ENCODE peak calls at places on chromosomes 11 and 22, in five cellular contexts. One of them, this sample, is unnamed.

GRCh38 chr11:34425863-34426262 is 12.9 kb upstream of the CAT start:
- DNase-seq in foreskin fibroblast: peak
- DNase-seq in activated CD8-positive, alpha-beta memory T cell treated with anti-CD3 and anti-CD28 coated beads for 1 hour: no peak
- DNase-seq in effector CD4-positive, alpha-beta T cell: no peak
- DNase-seq in ovary: no peak
- DNase-seq in this sample: peak

GRCh38 chr11:113087716-113088115 is 126.5 kb downstream of the NCAM1 start:
- DNase-seq in foreskin fibroblast: no peak
- DNase-seq in effector CD4-positive, alpha-beta T cell: no peak
- DNase-seq in ovary: no peak
- DNase-seq in activated CD8-positive, alpha-beta memory T cell treated with anti-CD3 and anti-CD28 coated beads for 1 hour: no peak
- DNase-seq in this sample: no peak

GRCh38 chr11:83827940-83828554 is 541.9 kb upstream of the CCDC90B start:
- DNase-seq in activated CD8-positive, alpha-beta memory T cell treated with anti-CD3 and anti-CD28 coated beads for 1 hour: no peak
- DNase-seq in ovary: no peak
- DNase-seq in foreskin fibroblast: peak
- DNase-seq in effector CD4-positive, alpha-beta T cell: no peak
- DNase-seq in this sample: peak

GRCh38 chr11:125414121-125414520 is 81.9 kb downstream of the FEZ1 start:
- DNase-seq in foreskin fibroblast: no peak
- DNase-seq in effector CD4-positive, alpha-beta T cell: no peak
- DNase-seq in activated CD8-positive, alpha-beta memory T cell treated with anti-CD3 and anti-CD28 coated beads for 1 hour: no peak
- DNase-seq in ovary: no peak
- DNase-seq in this sample: no peak

GRCh38 chr11:111540114-111540920 is at the start of gene LAYN:
- DNase-seq in effector CD4-positive, alpha-beta T cell: peak
- DNase-seq in activated CD8-positive, alpha-beta memory T cell treated with anti-CD3 and anti-CD28 coated beads for 1 hour: peak
- DNase-seq in ovary: peak
- DNase-seq in foreskin fibroblast: peak
- DNase-seq in this sample: peak

GRCh38 chr11:113090716-113091577 is 129.7 kb downstream of the NCAM1 start:
- DNase-seq in effector CD4-positive, alpha-beta T cell: no peak
- DNase-seq in foreskin fibroblast: no peak
- DNase-seq in ovary: no peak
- DNase-seq in activated CD8-positive, alpha-beta memory T cell treated with anti-CD3 and anti-CD28 coated beads for 1 hour: no peak
- DNase-seq in this sample: no peak

GRCh38 chr22:32237905-32238304 is 17.2 kb downstream of the SLC5A4 start:
- DNase-seq in foreskin fibroblast: no peak
- DNase-seq in effector CD4-positive, alpha-beta T cell: no peak
- DNase-seq in activated CD8-positive, alpha-beta memory T cell treated with anti-CD3 and anti-CD28 coated beads for 1 hour: no peak
- DNase-seq in ovary: no peak
- DNase-seq in this sample: no peak

GRCh38 chr22:44523981-44524759 is 26.1 kb upstream of the RTL6 start:
- DNase-seq in ovary: peak
- DNase-seq in foreskin fibroblast: peak
- DNase-seq in activated CD8-positive, alpha-beta memory T cell treated with anti-CD3 and anti-CD28 coated beads for 1 hour: no peak
- DNase-seq in effector CD4-positive, alpha-beta T cell: no peak
- DNase-seq in this sample: peak

GRCh38 chr11:62025429-62026105 is 58.1 kb upstream of the FTH1 start:
- DNase-seq in foreskin fibroblast: peak
- DNase-seq in activated CD8-positive, alpha-beta memory T cell treated with anti-CD3 and anti-CD28 coated beads for 1 hour: peak
- DNase-seq in ovary: no peak
- DNase-seq in effector CD4-positive, alpha-beta T cell: peak
- DNase-seq in this sample: peak

GRCh38 chr11:13680501-13681264 is 12.2 kb downstream of the FAR1 start:
- DNase-seq in effector CD4-positive, alpha-beta T cell: no peak
- DNase-seq in ovary: no peak
- DNase-seq in foreskin fibroblast: peak
- DNase-seq in activated CD8-positive, alpha-beta memory T cell treated with anti-CD3 and anti-CD28 coated beads for 1 hour: no peak
- DNase-seq in this sample: peak

GRCh38 chr11:35103366-35104194 is 35.4 kb upstream of the CD44 start:
- DNase-seq in activated CD8-positive, alpha-beta memory T cell treated with anti-CD3 and anti-CD28 coated beads for 1 hour: no peak
- DNase-seq in ovary: no peak
- DNase-seq in effector CD4-positive, alpha-beta T cell: no peak
- DNase-seq in foreskin fibroblast: no peak
- DNase-seq in this sample: peak

GRCh38 chr11:113474362-113475159 is 637 bp downstream of the DRD2 start:
- DNase-seq in foreskin fibroblast: peak
- DNase-seq in effector CD4-positive, alpha-beta T cell: peak
- DNase-seq in ovary: peak
- DNase-seq in activated CD8-positive, alpha-beta memory T cell treated with anti-CD3 and anti-CD28 coated beads for 1 hour: peak
- DNase-seq in this sample: peak

GRCh38 chr11:70712471-70712870 is 314.1 kb downstream of the CTTN start:
- DNase-seq in activated CD8-positive, alpha-beta memory T cell treated with anti-CD3 and anti-CD28 coated beads for 1 hour: no peak
- DNase-seq in effector CD4-positive, alpha-beta T cell: no peak
- DNase-seq in ovary: no peak
- DNase-seq in foreskin fibroblast: peak
- DNase-seq in this sample: peak

GRCh38 chr11:129145276-129145675 is 46.8 kb downstream of the ARHGAP32 start:
- DNase-seq in ovary: no peak
- DNase-seq in activated CD8-positive, alpha-beta memory T cell treated with anti-CD3 and anti-CD28 coated beads for 1 hour: no peak
- DNase-seq in effector CD4-positive, alpha-beta T cell: no peak
- DNase-seq in foreskin fibroblast: no peak
- DNase-seq in this sample: no peak

GRCh38 chr11:129658558-129658882 is 157.1 kb upstream of the TMEM45B start:
- DNase-seq in foreskin fibroblast: no peak
- DNase-seq in activated CD8-positive, alpha-beta memory T cell treated with anti-CD3 and anti-CD28 coated beads for 1 hour: no peak
- DNase-seq in ovary: no peak
- DNase-seq in effector CD4-positive, alpha-beta T cell: no peak
- DNase-seq in this sample: no peak

GRCh38 chr11:127789887-127790286 is 789.3 kb upstream of the KIRREL3 start:
- DNase-seq in effector CD4-positive, alpha-beta T cell: no peak
- DNase-seq in foreskin fibroblast: no peak
- DNase-seq in ovary: no peak
- DNase-seq in activated CD8-positive, alpha-beta memory T cell treated with anti-CD3 and anti-CD28 coated beads for 1 hour: no peak
- DNase-seq in this sample: no peak

GRCh38 chr11:63504933-63505586 is 824 bp upstream of the LGALS12 start:
- DNase-seq in effector CD4-positive, alpha-beta T cell: no peak
- DNase-seq in foreskin fibroblast: peak
- DNase-seq in activated CD8-positive, alpha-beta memory T cell treated with anti-CD3 and anti-CD28 coated beads for 1 hour: no peak
- DNase-seq in ovary: peak
- DNase-seq in this sample: peak

GRCh38 chr11:62593434-62594044 is 2.2 kb upstream of the TUT1 start:
- DNase-seq in effector CD4-positive, alpha-beta T cell: peak
- DNase-seq in foreskin fibroblast: peak
- DNase-seq in activated CD8-positive, alpha-beta memory T cell treated with anti-CD3 and anti-CD28 coated beads for 1 hour: peak
- DNase-seq in ovary: peak
- DNase-seq in this sample: peak

GRCh38 chr22:39267966-39268365 is 23.2 kb upstream of the PDGFB start:
- DNase-seq in ovary: no peak
- DNase-seq in effector CD4-positive, alpha-beta T cell: no peak
- DNase-seq in activated CD8-positive, alpha-beta memory T cell treated with anti-CD3 and anti-CD28 coated beads for 1 hour: no peak
- DNase-seq in foreskin fibroblast: no peak
- DNase-seq in this sample: no peak

GRCh38 chr11:10930961-10931760 is 73.3 kb upstream of the ZBED5 start:
- DNase-seq in activated CD8-positive, alpha-beta memory T cell treated with anti-CD3 and anti-CD28 coated beads for 1 hour: peak
- DNase-seq in ovary: peak
- DNase-seq in effector CD4-positive, alpha-beta T cell: peak
- DNase-seq in foreskin fibroblast: peak
- DNase-seq in this sample: peak

GRCh38 chr11:100874203-100874602 is 187.1 kb downstream of the ARHGAP42 start:
- DNase-seq in activated CD8-positive, alpha-beta memory T cell treated with anti-CD3 and anti-CD28 coated beads for 1 hour: no peak
- DNase-seq in effector CD4-positive, alpha-beta T cell: no peak
- DNase-seq in foreskin fibroblast: no peak
- DNase-seq in ovary: no peak
- DNase-seq in this sample: no peak

GRCh38 chr11:57599381-57599780 is 1.9 kb downstream of the SERPING1 start:
- DNase-seq in ovary: no peak
- DNase-seq in activated CD8-positive, alpha-beta memory T cell treated with anti-CD3 and anti-CD28 coated beads for 1 hour: no peak
- DNase-seq in effector CD4-positive, alpha-beta T cell: no peak
- DNase-seq in foreskin fibroblast: peak
- DNase-seq in this sample: peak

GRCh38 chr11:20315800-20316199 is 47.7 kb upstream of the HTATIP2 start:
- DNase-seq in ovary: no peak
- DNase-seq in activated CD8-positive, alpha-beta memory T cell treated with anti-CD3 and anti-CD28 coated beads for 1 hour: no peak
- DNase-seq in effector CD4-positive, alpha-beta T cell: no peak
- DNase-seq in foreskin fibroblast: no peak
- DNase-seq in this sample: no peak

GRCh38 chr11:61545341-61545740 is 35.5 kb downstream of the SYT7 start:
- DNase-seq in ovary: no peak
- DNase-seq in effector CD4-positive, alpha-beta T cell: no peak
- DNase-seq in activated CD8-positive, alpha-beta memory T cell treated with anti-CD3 and anti-CD28 coated beads for 1 hour: no peak
- DNase-seq in foreskin fibroblast: peak
- DNase-seq in this sample: no peak

GRCh38 chr11:129973809-129974208 is 28.8 kb downstream of the PRDM10 start:
- DNase-seq in activated CD8-positive, alpha-beta memory T cell treated with anti-CD3 and anti-CD28 coated beads for 1 hour: no peak
- DNase-seq in foreskin fibroblast: no peak
- DNase-seq in effector CD4-positive, alpha-beta T cell: no peak
- DNase-seq in ovary: no peak
- DNase-seq in this sample: no peak

GRCh38 chr11:67027483-67027930 is 4.6 kb downstream of the SYT12 start:
- DNase-seq in ovary: no peak
- DNase-seq in effector CD4-positive, alpha-beta T cell: no peak
- DNase-seq in activated CD8-positive, alpha-beta memory T cell treated with anti-CD3 and anti-CD28 coated beads for 1 hour: no peak
- DNase-seq in foreskin fibroblast: no peak
- DNase-seq in this sample: no peak

GRCh38 chr11:65606876-65607613 is 7.0 kb downstream of the MAP3K11 start:
- DNase-seq in ovary: peak
- DNase-seq in foreskin fibroblast: peak
- DNase-seq in activated CD8-positive, alpha-beta memory T cell treated with anti-CD3 and anti-CD28 coated beads for 1 hour: no peak
- DNase-seq in effector CD4-positive, alpha-beta T cell: no peak
- DNase-seq in this sample: peak

GRCh38 chr11:82046778-82047177 is 686.9 kb downstream of the FAM181B start:
- DNase-seq in effector CD4-positive, alpha-beta T cell: no peak
- DNase-seq in ovary: no peak
- DNase-seq in activated CD8-positive, alpha-beta memory T cell treated with anti-CD3 and anti-CD28 coated beads for 1 hour: no peak
- DNase-seq in foreskin fibroblast: peak
- DNase-seq in this sample: peak

GRCh38 chr11:29124436-29124835 is 892.4 kb downstream of the KCNA4 start:
- DNase-seq in foreskin fibroblast: peak
- DNase-seq in ovary: no peak
- DNase-seq in effector CD4-positive, alpha-beta T cell: no peak
- DNase-seq in activated CD8-positive, alpha-beta memory T cell treated with anti-CD3 and anti-CD28 coated beads for 1 hour: no peak
- DNase-seq in this sample: no peak

GRCh38 chr22:39292561-39293074 is 26.8 kb downstream of the RPL3 start:
- DNase-seq in foreskin fibroblast: peak
- DNase-seq in ovary: peak
- DNase-seq in effector CD4-positive, alpha-beta T cell: no peak
- DNase-seq in activated CD8-positive, alpha-beta memory T cell treated with anti-CD3 and anti-CD28 coated beads for 1 hour: no peak
- DNase-seq in this sample: peak

GRCh38 chr22:26050079-26050478 is 119.2 kb upstream of the SEZ6L start:
- DNase-seq in ovary: no peak
- DNase-seq in effector CD4-positive, alpha-beta T cell: no peak
- DNase-seq in foreskin fibroblast: no peak
- DNase-seq in activated CD8-positive, alpha-beta memory T cell treated with anti-CD3 and anti-CD28 coated beads for 1 hour: no peak
- DNase-seq in this sample: no peak

GRCh38 chr11:110362916-110363574 is 66.6 kb upstream of the RDX start:
- DNase-seq in activated CD8-positive, alpha-beta memory T cell treated with anti-CD3 and anti-CD28 coated beads for 1 hour: no peak
- DNase-seq in ovary: no peak
- DNase-seq in effector CD4-positive, alpha-beta T cell: no peak
- DNase-seq in foreskin fibroblast: peak
- DNase-seq in this sample: no peak

This sample was measured in fibroblast of mammary gland.